ENCODE peak calls at places on chromosomes 16 and 17, in six cellular contexts. F, A, H, C, Y and E are unnamed samples. For H3K4me1, the result is how much of the 10 kb centered on the place peaks cover.

GRCh38 chr17:59668816-59669215 is 38.4 kb downstream of the PTRH2 start:
- DNase-seq in C (no peak), Y (no peak), H (no peak), F (no peak), A (no peak), E (no peak)

GRCh38 chr16:88977845-88978607 is 1.0 kb upstream of the CBFA2T3 start:
- DNase-seq in F (no peak), C (no peak), Y (no peak), H (no peak), A (no peak), E (no peak)

GRCh38 chr16:24378999-24379398 is 122.9 kb downstream of the CACNG3 start:
- DNase-seq in C (no peak), Y (no peak), A (no peak), F (no peak), H (no peak), E (no peak)

GRCh38 chr17:19900809-19901208 is 33.1 kb upstream of the ULK2 start:
- DNase-seq in Y (no peak), A (no peak), H (no peak), F (no peak), C (no peak), E (no peak)

GRCh38 chr17:19727466-19728113 is 11.2 kb upstream of the SLC47A2 start:
- DNase-seq in F (no peak), H (no peak), Y (no peak), C (no peak), A (peak), E (no peak)

GRCh38 chr16:69123894-69124293 is 8.5 kb downstream of the CHTF8 start:
- DNase-seq in A (peak), C (peak), Y (peak), F (peak), H (peak), E (peak)

GRCh38 chr17:6648181-6648580 is 3.2 kb downstream of the MED31 start:
- DNase-seq in F (no peak), Y (peak), A (no peak), H (peak), C (no peak), E (peak)

GRCh38 chr17:39077874-39078273 is 73.6 kb downstream of the PLXDC1 start:
- DNase-seq in Y (no peak), F (no peak), C (no peak), H (no peak), A (no peak), E (peak)

DNA sequence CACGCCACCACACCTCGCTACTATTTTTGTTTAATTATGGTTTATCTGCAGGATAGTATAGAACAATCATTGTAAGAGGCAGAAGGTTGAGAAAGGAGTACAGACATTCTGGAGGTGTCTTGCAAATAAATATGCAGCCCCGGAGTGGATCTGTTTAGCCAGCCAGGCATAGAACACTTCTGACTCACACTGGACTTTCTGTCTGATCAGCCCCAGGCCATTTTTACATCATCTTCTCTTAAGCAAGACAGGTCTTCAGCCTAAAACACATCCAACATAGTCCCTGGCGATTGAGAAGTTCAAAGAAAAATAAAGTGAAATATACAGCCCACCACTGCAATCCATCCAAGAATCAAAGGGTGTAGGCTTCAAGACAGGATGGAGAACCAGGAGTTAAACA is 81.4 kb downstream of the XYLT1 start:
- DNase-seq in H (no peak), F (no peak), Y (no peak), A (no peak), C (no peak), E (no peak)
- H3K27ac ChIP-seq in H (no peak), F (no peak), Y (no peak), A (no peak), C (peak), E (no peak)

GRCh38 chr16:359871-360697 is 7.6 kb upstream of the AXIN1 start:
- DNase-seq in Y (no peak), H (no peak), A (no peak), C (no peak), F (peak), E (no peak)
- TF ChIP-seq EZH2phosphoT487 in Y (no peak), H (no peak), A (no peak), C (no peak), F (no peak), E (no peak)

DNA sequence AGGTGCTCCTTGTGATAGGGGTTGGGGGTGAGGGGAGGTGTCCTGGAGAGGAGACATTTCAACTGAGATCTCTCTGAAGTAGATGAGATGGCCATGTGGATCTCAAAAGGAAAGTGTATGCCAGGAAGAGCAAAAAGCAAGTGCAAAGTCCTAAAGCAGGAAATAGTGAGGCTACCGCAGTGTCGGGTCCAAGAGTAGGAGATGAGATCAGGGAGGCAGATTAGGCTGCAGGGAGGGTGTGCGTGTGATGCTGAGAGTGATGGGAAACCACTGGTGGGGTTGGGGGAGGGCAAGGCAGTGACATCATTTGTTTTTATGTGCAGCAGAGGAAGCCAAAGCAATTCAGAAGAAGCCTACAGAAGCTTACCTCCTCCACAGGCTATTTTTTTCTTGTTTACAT is 28.5 kb downstream of the CDH13 start:
- DNase-seq in F (no peak), Y (no peak), C (no peak), H (no peak), A (peak), E (no peak)
- H3K4me1 ChIP-seq in F (under half), Y (under half), C (half or more), H (under half), A (under half), E (under half)

DNA sequence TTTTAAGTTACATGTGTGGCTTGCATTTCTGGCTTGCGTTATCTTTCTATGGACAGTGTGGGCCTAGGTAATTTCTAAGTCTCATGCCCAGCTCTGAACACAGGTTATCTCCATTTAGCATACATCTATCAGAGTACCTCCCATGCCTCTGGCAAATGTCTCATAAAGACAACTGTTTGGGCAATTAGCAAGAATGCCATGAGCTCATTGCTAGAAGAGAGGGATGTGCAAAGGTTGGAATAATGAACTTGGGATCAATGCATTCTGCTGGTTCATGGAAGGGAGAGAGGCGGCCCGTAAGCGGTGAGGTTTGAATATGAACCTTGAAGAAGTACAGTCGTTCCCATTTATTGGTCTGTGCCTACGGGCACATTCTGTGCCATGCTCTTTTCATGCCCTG is 14.4 kb downstream of the SYT17 start:
- DNase-seq in Y (no peak), H (no peak), C (no peak), F (no peak), A (no peak), E (no peak)
- H3K27ac ChIP-seq in Y (no peak), H (no peak), C (no peak), F (no peak), A (no peak), E (no peak)

GRCh38 chr17:80738020-80738380 is 193.4 kb downstream of the RPTOR start:
- DNase-seq in Y (no peak), C (no peak), F (no peak), H (no peak), A (no peak), E (peak)
- TF ChIP-seq EZH2phosphoT487 in Y (no peak), C (no peak), F (no peak), H (no peak), A (no peak), E (no peak)

DNA sequence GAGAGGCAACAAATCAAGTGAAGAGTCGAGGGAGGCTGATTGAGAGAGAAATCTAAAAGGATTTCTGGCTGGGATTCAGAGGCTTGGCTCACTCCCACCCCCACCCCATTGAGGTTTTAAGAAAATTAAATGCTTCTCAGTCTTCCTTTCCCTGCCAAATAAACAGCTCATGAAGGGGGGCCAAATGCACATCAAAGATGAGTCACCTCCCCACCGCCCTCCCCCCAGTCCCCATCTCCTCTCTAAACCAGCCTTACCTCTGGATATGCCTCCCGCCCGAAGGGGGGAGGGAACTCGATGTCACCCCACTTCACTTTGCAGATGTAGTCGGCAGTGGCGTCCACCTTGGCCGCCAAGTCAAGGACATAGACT is 11.6 kb downstream of the ACLY start:
- DNase-seq in Y (no peak), C (no peak), H (no peak), F (no peak), A (no peak), E (no peak)
- H3K4me1 ChIP-seq in Y (under half), C (under half), H (under half), F (under half), A (under half), E (under half)